ENCODE peak calls at places on chromosomes 5 and 9, in seven cellular contexts. One of them, this sample, is unnamed. For H3K4me1 and H3K9me3, the result is how much of the 10 kb centered on the place peaks cover.

GRCh38 chr9:109972026-109973005 is 192.3 kb downstream of the PALM2AKAP2 start:
- DNase-seq in PC-3: no peak
- DNase-seq in endothelial cell of umbilical vein: no peak
- DNase-seq in NT2/D1: no peak
- DNase-seq in SJSA1: no peak
- DNase-seq in gastrocnemius medialis: peak
- DNase-seq in mammary epithelial cell: no peak
- DNase-seq in this sample: no peak

GRCh38 chr5:79025054-79025465 is 40.0 kb upstream of the ARSB start:
- DNase-seq in PC-3: peak
- DNase-seq in endothelial cell of umbilical vein: peak
- DNase-seq in NT2/D1: peak
- DNase-seq in SJSA1: peak
- DNase-seq in gastrocnemius medialis: peak
- DNase-seq in mammary epithelial cell: peak
- DNase-seq in this sample: peak

GRCh38 chr5:83036991-83037390 is 40.2 kb downstream of the TMEM167A start:
- DNase-seq in PC-3: no peak
- DNase-seq in endothelial cell of umbilical vein: no peak
- DNase-seq in NT2/D1: no peak
- DNase-seq in SJSA1: peak
- DNase-seq in gastrocnemius medialis: no peak
- DNase-seq in mammary epithelial cell: no peak
- DNase-seq in this sample: no peak

GRCh38 chr5:41681820-41682219 is 171.4 kb upstream of the PLCXD3 start:
- DNase-seq in PC-3: no peak
- DNase-seq in endothelial cell of umbilical vein: no peak
- DNase-seq in NT2/D1: no peak
- DNase-seq in SJSA1: no peak
- DNase-seq in gastrocnemius medialis: no peak
- DNase-seq in mammary epithelial cell: no peak
- DNase-seq in this sample: no peak

GRCh38 chr9:18994263-18994916 is 38.6 kb downstream of the SAXO1 start:
- DNase-seq in PC-3: no peak
- DNase-seq in endothelial cell of umbilical vein: no peak
- DNase-seq in NT2/D1: no peak
- DNase-seq in SJSA1: peak
- DNase-seq in gastrocnemius medialis: no peak
- DNase-seq in mammary epithelial cell: no peak
- DNase-seq in this sample: no peak

GRCh38 chr9:74361508-74361907 is 135.6 kb upstream of the RORB start:
- DNase-seq in PC-3: no peak
- DNase-seq in endothelial cell of umbilical vein: no peak
- DNase-seq in NT2/D1: no peak
- DNase-seq in SJSA1: no peak
- DNase-seq in gastrocnemius medialis: no peak
- DNase-seq in mammary epithelial cell: peak
- DNase-seq in this sample: no peak

GRCh38 chr9:23829580-23830458 is 3.8 kb upstream of the ELAVL2 start:
- DNase-seq in PC-3: peak
- DNase-seq in endothelial cell of umbilical vein: peak
- DNase-seq in NT2/D1: no peak
- DNase-seq in SJSA1: no peak
- DNase-seq in gastrocnemius medialis: no peak
- DNase-seq in mammary epithelial cell: peak
- DNase-seq in this sample: no peak

GRCh38 chr5:142930395-142930794 is 160.2 kb downstream of the ARHGAP26 start:
- DNase-seq in PC-3: no peak
- DNase-seq in endothelial cell of umbilical vein: no peak
- DNase-seq in NT2/D1: no peak
- DNase-seq in SJSA1: no peak
- DNase-seq in gastrocnemius medialis: no peak
- DNase-seq in mammary epithelial cell: no peak
- DNase-seq in this sample: no peak

GRCh38 chr9:114919611-114920010 is 10.8 kb downstream of the TNFSF8 start:
- DNase-seq in PC-3: no peak
- DNase-seq in endothelial cell of umbilical vein: no peak
- DNase-seq in NT2/D1: no peak
- DNase-seq in SJSA1: no peak
- DNase-seq in gastrocnemius medialis: no peak
- DNase-seq in mammary epithelial cell: no peak
- DNase-seq in this sample: no peak

GRCh38 chr5:174609116-174609515 is 115.3 kb upstream of the MSX2 start:
- DNase-seq in PC-3: no peak
- DNase-seq in endothelial cell of umbilical vein: no peak
- DNase-seq in NT2/D1: no peak
- DNase-seq in SJSA1: no peak
- DNase-seq in gastrocnemius medialis: no peak
- DNase-seq in mammary epithelial cell: no peak
- DNase-seq in this sample: no peak

GRCh38 chr9:133221177-133221809 is 12.2 kb upstream of the OBP2B start:
- DNase-seq in PC-3: no peak
- DNase-seq in endothelial cell of umbilical vein: no peak
- DNase-seq in NT2/D1: no peak
- DNase-seq in SJSA1: no peak
- DNase-seq in gastrocnemius medialis: no peak
- DNase-seq in mammary epithelial cell: no peak
- DNase-seq in this sample: no peak

DNA sequence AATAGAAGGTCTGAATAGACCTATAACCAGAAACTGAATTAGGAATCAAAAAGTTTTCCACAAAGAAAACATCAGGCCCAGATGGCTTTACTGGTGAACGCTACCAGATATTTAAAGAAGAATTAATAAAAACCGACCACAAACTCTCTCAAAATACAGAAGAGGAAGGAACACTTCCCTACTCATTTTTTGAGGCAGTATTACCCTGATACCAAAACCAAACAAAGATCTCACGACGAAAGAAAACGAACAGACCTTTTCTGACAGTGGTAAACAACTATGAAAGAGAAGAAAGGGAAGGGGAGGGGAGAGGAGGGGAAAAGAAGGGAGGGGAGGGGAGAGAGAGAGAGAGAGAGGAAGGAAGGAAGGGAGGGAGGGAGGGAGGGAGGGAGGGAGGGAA is 13.5 kb downstream of the B4GALT1 start:
- DNase-seq in PC-3: no peak
- DNase-seq in endothelial cell of umbilical vein: no peak
- DNase-seq in NT2/D1: no peak
- DNase-seq in SJSA1: no peak
- DNase-seq in gastrocnemius medialis: no peak
- DNase-seq in mammary epithelial cell: no peak
- DNase-seq in this sample: no peak
- H3K4me1 ChIP-seq in PC-3: half or more
- H3K4me1 ChIP-seq in endothelial cell of umbilical vein: under half
- H3K4me1 ChIP-seq in NT2/D1: under half
- H3K4me1 ChIP-seq in SJSA1: under half
- H3K4me1 ChIP-seq in gastrocnemius medialis: half or more
- H3K4me1 ChIP-seq in mammary epithelial cell: half or more
- H3K4me1 ChIP-seq in this sample: under half

GRCh38 chr5:141488591-141489478 is at the start of gene PCDHGC5:
- DNase-seq in PC-3: peak
- DNase-seq in endothelial cell of umbilical vein: no peak
- DNase-seq in NT2/D1: no peak
- DNase-seq in SJSA1: no peak
- DNase-seq in gastrocnemius medialis: no peak
- DNase-seq in mammary epithelial cell: peak
- DNase-seq in this sample: no peak
- H3K9me3 ChIP-seq in PC-3: under half
- H3K9me3 ChIP-seq in endothelial cell of umbilical vein: under half
- H3K9me3 ChIP-seq in NT2/D1: under half
- H3K9me3 ChIP-seq in SJSA1: under half
- H3K9me3 ChIP-seq in gastrocnemius medialis: under half
- H3K9me3 ChIP-seq in mammary epithelial cell: under half
- H3K9me3 ChIP-seq in this sample: under half

DNA sequence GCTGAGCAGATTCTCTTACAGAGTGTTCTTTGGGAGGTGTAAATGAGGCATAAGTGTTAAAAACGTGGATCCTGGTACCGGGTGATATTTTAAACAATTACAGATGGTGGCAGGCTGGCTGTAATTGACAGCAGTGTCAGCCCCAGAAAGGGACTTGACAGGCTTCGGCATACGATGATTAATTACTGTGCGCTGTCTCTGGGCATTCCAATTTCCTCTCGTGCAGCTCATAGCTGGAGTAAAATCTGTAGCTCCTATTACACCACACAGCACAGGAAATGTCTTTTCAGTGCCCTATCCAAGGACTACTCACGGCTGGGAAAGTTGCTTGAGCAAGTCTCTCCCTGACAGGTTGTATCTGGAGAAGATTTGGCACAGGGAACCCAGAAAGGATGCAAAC is 305.4 kb upstream of the IRX2 start:
- DNase-seq in PC-3: no peak
- DNase-seq in endothelial cell of umbilical vein: no peak
- DNase-seq in NT2/D1: no peak
- DNase-seq in SJSA1: no peak
- DNase-seq in gastrocnemius medialis: no peak
- DNase-seq in mammary epithelial cell: no peak
- DNase-seq in this sample: no peak
- H3K4me1 ChIP-seq in PC-3: under half
- H3K4me1 ChIP-seq in endothelial cell of umbilical vein: under half
- H3K4me1 ChIP-seq in NT2/D1: under half
- H3K4me1 ChIP-seq in SJSA1: under half
- H3K4me1 ChIP-seq in gastrocnemius medialis: under half
- H3K4me1 ChIP-seq in mammary epithelial cell: under half
- H3K4me1 ChIP-seq in this sample: under half

DNA sequence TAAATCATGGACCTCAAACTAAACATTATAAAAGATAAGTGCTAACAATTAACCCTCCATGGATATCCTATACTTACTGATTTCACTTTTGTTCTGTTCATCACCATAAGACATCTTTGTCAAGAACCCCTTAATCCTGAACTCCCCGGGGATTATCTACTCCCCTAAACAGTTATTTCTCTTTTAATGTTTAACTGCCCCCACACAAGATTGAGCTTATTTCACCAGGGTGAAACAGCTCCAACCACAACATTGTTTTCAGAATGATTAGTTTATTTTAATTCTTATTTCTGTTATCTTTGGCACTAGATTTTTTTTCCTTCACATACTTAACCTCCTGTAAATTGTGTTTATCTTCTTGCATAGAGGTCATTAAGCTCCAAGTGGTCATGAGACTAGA is 103.2 kb upstream of the HCN1 start:
- DNase-seq in PC-3: no peak
- DNase-seq in endothelial cell of umbilical vein: no peak
- DNase-seq in NT2/D1: no peak
- DNase-seq in SJSA1: no peak
- DNase-seq in gastrocnemius medialis: no peak
- DNase-seq in mammary epithelial cell: no peak
- DNase-seq in this sample: no peak
- H3K9me3 ChIP-seq in PC-3: under half
- H3K9me3 ChIP-seq in endothelial cell of umbilical vein: under half
- H3K9me3 ChIP-seq in NT2/D1: under half
- H3K9me3 ChIP-seq in SJSA1: under half
- H3K9me3 ChIP-seq in gastrocnemius medialis: under half
- H3K9me3 ChIP-seq in mammary epithelial cell: under half
- H3K9me3 ChIP-seq in this sample: under half

GRCh38 chr5:131524431-131524830 is 110.6 kb downstream of the RAPGEF6 start:
- DNase-seq in PC-3: no peak
- DNase-seq in endothelial cell of umbilical vein: no peak
- DNase-seq in NT2/D1: no peak
- DNase-seq in SJSA1: no peak
- DNase-seq in gastrocnemius medialis: no peak
- DNase-seq in mammary epithelial cell: no peak
- DNase-seq in this sample: no peak
- H3K4me1 ChIP-seq in PC-3: under half
- H3K4me1 ChIP-seq in endothelial cell of umbilical vein: under half
- H3K4me1 ChIP-seq in NT2/D1: under half
- H3K4me1 ChIP-seq in SJSA1: under half
- H3K4me1 ChIP-seq in gastrocnemius medialis: under half
- H3K4me1 ChIP-seq in mammary epithelial cell: under half
- H3K4me1 ChIP-seq in this sample: under half

This sample was measured in iPS DF 6.9.